ENCODE peak calls at places on chromosome 7, in six cellular contexts. E, D, H, G, L and N are unnamed samples.

GRCh38 chr7:87574630-87575029 is 26.1 kb downstream of the ABCB1 start:
- DNase-seq in L (no peak), H (peak), D (no peak), G (no peak), E (peak), N (peak)

GRCh38 chr7:29248713-29249382 is 54.3 kb downstream of the CHN2 start:
- DNase-seq in G (no peak), L (peak), D (no peak), E (no peak), H (no peak), N (no peak)

GRCh38 chr7:81299272-81299671 is 380.4 kb upstream of the SEMA3C start:
- DNase-seq in L (no peak), H (peak), E (peak), D (no peak), G (no peak), N (peak)

GRCh38 chr7:5779108-5779507 is 2.4 kb downstream of the RNF216 start:
- DNase-seq in H (no peak), G (no peak), E (no peak), D (no peak), L (no peak), N (no peak)

GRCh38 chr7:137583199-137583598 is 239.7 kb upstream of the PTN start:
- DNase-seq in G (no peak), H (no peak), E (no peak), L (no peak), D (no peak), N (no peak)

GRCh38 chr7:50303082-50303893 is 1.2 kb upstream of the IKZF1 start:
- DNase-seq in D (no peak), G (peak), H (no peak), L (no peak), E (no peak), N (no peak)

GRCh38 chr7:95045236-95045923 is 138.0 kb downstream of the PPP1R9A start:
- DNase-seq in G (no peak), E (peak), D (no peak), H (peak), L (peak), N (peak)

GRCh38 chr7:41573017-41573416 is 129.9 kb downstream of the INHBA start:
- DNase-seq in E (peak), G (no peak), D (no peak), L (no peak), H (peak), N (peak)

GRCh38 chr7:130875265-130875741 is 141.3 kb upstream of the KLF14 start:
- DNase-seq in L (peak), D (peak), H (peak), E (peak), G (no peak), N (peak)

GRCh38 chr7:107613948-107614347 is 33.9 kb downstream of the BCAP29 start:
- DNase-seq in L (no peak), D (no peak), E (no peak), H (peak), G (no peak), N (no peak)

GRCh38 chr7:81482600-81483186 is 287.2 kb downstream of the HGF start:
- DNase-seq in D (no peak), G (no peak), L (no peak), H (peak), E (peak), N (peak)

GRCh38 chr7:130853503-130854279 is 119.7 kb upstream of the KLF14 start:
- DNase-seq in D (no peak), H (peak), E (peak), G (no peak), L (no peak), N (peak)

GRCh38 chr7:101680406-101681145 is 51.5 kb upstream of the MYL10 start:
- DNase-seq in H (no peak), L (no peak), E (no peak), G (no peak), D (no peak), N (no peak)

GRCh38 chr7:84633-85020 is 107.7 kb upstream of the FAM20C start:
- DNase-seq in D (no peak), G (no peak), E (no peak), L (no peak), H (no peak), N (no peak)

GRCh38 chr7:1695800-1696454 is 25.9 kb downstream of the ELFN1 start:
- DNase-seq in G (peak), E (no peak), L (peak), D (no peak), H (no peak), N (no peak)

GRCh38 chr7:36048141-36048901 is 104.7 kb upstream of the EEPD1 start:
- DNase-seq in H (peak), G (no peak), L (no peak), D (no peak), E (peak), N (peak)

GRCh38 chr7:4066626-4067475 is 615.2 kb upstream of the FOXK1 start:
- DNase-seq in L (no peak), E (no peak), G (no peak), H (no peak), D (no peak), N (no peak)

GRCh38 chr7:12229046-12229445 is 18.0 kb downstream of the TMEM106B start:
- DNase-seq in H (peak), L (no peak), E (peak), G (no peak), D (no peak), N (no peak)

GRCh38 chr7:5692845-5693278 is 88.6 kb downstream of the RNF216 start:
- DNase-seq in L (no peak), G (no peak), D (no peak), E (peak), H (peak), N (peak)

GRCh38 chr7:132966731-132967130 is 115.2 kb downstream of the CHCHD3 start:
- DNase-seq in H (peak), G (no peak), E (no peak), D (no peak), L (no peak), N (peak)

GRCh38 chr7:148722340-148723165 is 23.9 kb downstream of the CUL1 start:
- DNase-seq in G (no peak), L (no peak), E (no peak), H (no peak), D (no peak), N (no peak)

GRCh38 chr7:153381275-153382119 is 621.9 kb downstream of the ACTR3B start:
- DNase-seq in G (no peak), D (peak), E (peak), H (peak), L (no peak), N (no peak)

GRCh38 chr7:107938448-107939250 is 47.7 kb downstream of the DLD start:
- DNase-seq in E (peak), D (no peak), G (no peak), H (peak), L (no peak), N (peak)

GRCh38 chr7:115038158-115038557 is 116.3 kb downstream of the MDFIC start:
- DNase-seq in L (no peak), D (no peak), G (no peak), H (no peak), E (no peak), N (no peak)